ENCODE peak calls at places on chromosomes 7 and 10, in ten cellular contexts. M, U, S, T, P, E, H, L, A and B are unnamed samples.

GRCh38 chr7:99733448-99733847 is 1.5 kb downstream of the CYP3A7 start:
- DNase-seq in M (no peak), U (no peak), S (no peak), T (no peak), P (no peak), E (no peak), H (no peak), L (no peak), A (no peak), B (peak)

GRCh38 chr10:113424304-113424721 is 128.5 kb upstream of the HABP2 start:
- DNase-seq in M (no peak), U (no peak), S (peak), T (no peak), P (no peak), E (no peak), H (no peak), L (no peak), A (no peak), B (no peak)

GRCh38 chr10:49781247-49781646 is 19.1 kb upstream of the OGDHL start:
- DNase-seq in M (no peak), U (peak), S (peak), T (no peak), P (no peak), E (no peak), H (peak), L (no peak), A (no peak), B (no peak)

GRCh38 chr7:149883452-149883861 is 9.7 kb downstream of the ATP6V0E2 start:
- DNase-seq in M (peak), U (no peak), S (peak), T (peak), P (peak), E (peak), H (peak), L (no peak), A (no peak), B (peak)

GRCh38 chr10:72254891-72255568 is 18.7 kb upstream of the DDIT4 start:
- DNase-seq in M (peak), U (peak), S (peak), T (peak), P (peak), E (peak), H (peak), L (no peak), A (no peak), B (peak)

GRCh38 chr10:88152720-88153119 is 289.3 kb downstream of the PTEN start:
- DNase-seq in M (no peak), U (peak), S (peak), T (peak), P (peak), E (no peak), H (peak), L (peak), A (no peak), B (no peak)

GRCh38 chr10:71431945-71432905 is 35.5 kb downstream of the CDH23 start:
- DNase-seq in M (no peak), U (no peak), S (no peak), T (no peak), P (no peak), E (no peak), H (no peak), L (no peak), A (no peak), B (no peak)

GRCh38 chr10:132848306-132848705 is 62.4 kb upstream of the NKX6-2 start:
- DNase-seq in M (no peak), U (no peak), S (no peak), T (no peak), P (no peak), E (peak), H (no peak), L (no peak), A (no peak), B (peak)

GRCh38 chr7:134513169-134513752 is 14.1 kb upstream of the AKR1B10 start:
- DNase-seq in M (peak), U (no peak), S (peak), T (peak), P (peak), E (peak), H (peak), L (no peak), A (no peak), B (peak)

GRCh38 chr10:14670551-14671240 is 104.0 kb downstream of the FAM107B start:
- DNase-seq in M (no peak), U (no peak), S (peak), T (no peak), P (no peak), E (no peak), H (peak), L (no peak), A (no peak), B (no peak)

GRCh38 chr7:128831178-128831993 is 1.2 kb downstream of the FLNC start:
- DNase-seq in M (peak), U (no peak), S (peak), T (no peak), P (peak), E (peak), H (peak), L (no peak), A (no peak), B (peak)

GRCh38 chr7:116407165-116407564 is 92.4 kb upstream of the CAV2 start:
- DNase-seq in M (no peak), U (no peak), S (no peak), T (no peak), P (no peak), E (no peak), H (no peak), L (no peak), A (no peak), B (no peak)

GRCh38 chr10:106728232-106728631 is 436.3 kb downstream of the SORCS1 start:
- DNase-seq in M (no peak), U (no peak), S (no peak), T (no peak), P (no peak), E (no peak), H (no peak), L (no peak), A (no peak), B (no peak)

GRCh38 chr10:14659626-14660196 is 115.0 kb downstream of the FAM107B start:
- DNase-seq in M (no peak), U (no peak), S (no peak), T (peak), P (no peak), E (peak), H (no peak), L (no peak), A (no peak), B (peak)

GRCh38 chr10:3887885-3888476 is 103.0 kb upstream of the KLF6 start:
- DNase-seq in M (no peak), U (peak), S (peak), T (peak), P (peak), E (no peak), H (peak), L (peak), A (peak), B (peak)

GRCh38 chr7:15433154-15433553 is 128.7 kb downstream of the AGMO start:
- DNase-seq in M (no peak), U (no peak), S (no peak), T (no peak), P (no peak), E (no peak), H (no peak), L (no peak), A (no peak), B (no peak)

GRCh38 chr10:14024349-14025202 is 306.1 kb downstream of the FRMD4A start:
- DNase-seq in M (no peak), U (no peak), S (no peak), T (no peak), P (no peak), E (no peak), H (no peak), L (no peak), A (no peak), B (no peak)

GRCh38 chr7:125391921-125392320 is 462.3 kb upstream of the POT1 start:
- DNase-seq in M (no peak), U (no peak), S (no peak), T (no peak), P (no peak), E (no peak), H (peak), L (no peak), A (no peak), B (no peak)

GRCh38 chr10:132225073-132225848 is 38.5 kb downstream of the DPYSL4 start:
- DNase-seq in M (no peak), U (no peak), S (no peak), T (no peak), P (no peak), E (no peak), H (no peak), L (no peak), A (no peak), B (no peak)

GRCh38 chr7:12643001-12643400 is 44.4 kb upstream of the ARL4A start:
- DNase-seq in M (no peak), U (no peak), S (peak), T (no peak), P (no peak), E (no peak), H (no peak), L (no peak), A (no peak), B (no peak)

GRCh38 chr7:149718730-149719049 is 54.7 kb downstream of the ZNF467 start:
- DNase-seq in M (no peak), U (no peak), S (no peak), T (no peak), P (no peak), E (no peak), H (no peak), L (no peak), A (no peak), B (no peak)

GRCh38 chr7:16744518-16745250 is 8.9 kb upstream of the TSPAN13 start:
- DNase-seq in M (peak), U (no peak), S (no peak), T (no peak), P (no peak), E (no peak), H (no peak), L (no peak), A (no peak), B (peak)

GRCh38 chr7:48094861-48095293 is 5.8 kb downstream of the UPP1 start:
- DNase-seq in M (no peak), U (no peak), S (peak), T (no peak), P (peak), E (no peak), H (peak), L (no peak), A (no peak), B (no peak)

GRCh38 chr7:51315393-51316261 is 982 bp downstream of the COBL start:
- DNase-seq in M (peak), U (peak), S (peak), T (no peak), P (peak), E (no peak), H (peak), L (no peak), A (no peak), B (no peak)

GRCh38 chr10:44571701-44572100 is 186.8 kb upstream of the CXCL12 start:
- DNase-seq in M (no peak), U (no peak), S (no peak), T (no peak), P (no peak), E (no peak), H (no peak), L (no peak), A (no peak), B (no peak)

GRCh38 chr10:24952701-24953349 is 419 bp upstream of the PRTFDC1 start:
- DNase-seq in M (peak), U (no peak), S (peak), T (peak), P (peak), E (peak), H (peak), L (no peak), A (peak), B (peak)

GRCh38 chr7:130951976-130952313 is 217.9 kb upstream of the KLF14 start:
- DNase-seq in M (no peak), U (no peak), S (no peak), T (no peak), P (no peak), E (no peak), H (no peak), L (no peak), A (no peak), B (no peak)

GRCh38 chr7:73988197-73988596 is 39.8 kb upstream of the ELN start:
- DNase-seq in M (no peak), U (no peak), S (no peak), T (no peak), P (no peak), E (peak), H (no peak), L (no peak), A (no peak), B (no peak)

GRCh38 chr10:12377891-12378290 is 28.5 kb downstream of the CAMK1D start:
- DNase-seq in M (no peak), U (no peak), S (no peak), T (no peak), P (no peak), E (no peak), H (no peak), L (no peak), A (no peak), B (no peak)

GRCh38 chr10:92873029-92873428 is 24.7 kb downstream of the EXOC6 start:
- DNase-seq in M (no peak), U (no peak), S (no peak), T (no peak), P (no peak), E (no peak), H (peak), L (no peak), A (no peak), B (no peak)

GRCh38 chr10:102645741-102646609 is 1.7 kb downstream of the TRIM8 start:
- DNase-seq in M (peak), U (peak), S (peak), T (peak), P (peak), E (peak), H (peak), L (peak), A (peak), B (peak)

GRCh38 chr10:101653536-101653935 is 41.4 kb downstream of the FBXW4 start:
- DNase-seq in M (no peak), U (no peak), S (no peak), T (no peak), P (no peak), E (no peak), H (no peak), L (no peak), A (no peak), B (no peak)

GRCh38 chr7:107939472-107940145 is 48.6 kb downstream of the DLD start:
- DNase-seq in M (no peak), U (peak), S (peak), T (no peak), P (no peak), E (peak), H (peak), L (no peak), A (no peak), B (no peak)

GRCh38 chr10:72846225-72846624 is 47.3 kb upstream of the OIT3 start:
- DNase-seq in M (no peak), U (peak), S (peak), T (no peak), P (peak), E (no peak), H (peak), L (peak), A (no peak), B (no peak)

GRCh38 chr7:137601642-137602041 is 245.1 kb downstream of the DGKI start:
- DNase-seq in M (no peak), U (no peak), S (no peak), T (no peak), P (no peak), E (no peak), H (no peak), L (no peak), A (no peak), B (no peak)

GRCh38 chr10:73923935-73924598 is 13.1 kb downstream of the PLAU start:
- DNase-seq in M (peak), U (no peak), S (peak), T (no peak), P (no peak), E (no peak), H (no peak), L (no peak), A (no peak), B (no peak)

GRCh38 chr7:100721505-100721812 is 1.2 kb downstream of the EPO start:
- DNase-seq in M (no peak), U (no peak), S (no peak), T (no peak), P (no peak), E (no peak), H (no peak), L (no peak), A (no peak), B (no peak)

GRCh38 chr10:34413920-34414319 is 401.2 kb downstream of the PARD3 start:
- DNase-seq in M (no peak), U (no peak), S (no peak), T (no peak), P (no peak), E (no peak), H (peak), L (no peak), A (no peak), B (no peak)